ENCODE peak calls at places on chromosomes 6 and 20, in eight cellular contexts. One of them, this sample, is unnamed.

GRCh38 chr6:139654888-139655782 is 280.7 kb upstream of the CITED2 start:
- DNase-seq in fibroblast of lung: no peak
- DNase-seq in CD4-positive, alpha-beta memory T cell: no peak
- DNase-seq in non-pigmented ciliary epithelial cell: no peak
- DNase-seq in coronary artery: no peak
- DNase-seq in kidney: no peak
- DNase-seq in Calu3: no peak
- DNase-seq in cardiac fibroblast: no peak
- DNase-seq in this sample: no peak

GRCh38 chr20:62774762-62775161 is 21.5 kb upstream of the MRGBP start:
- DNase-seq in fibroblast of lung: no peak
- DNase-seq in CD4-positive, alpha-beta memory T cell: no peak
- DNase-seq in non-pigmented ciliary epithelial cell: no peak
- DNase-seq in coronary artery: no peak
- DNase-seq in kidney: no peak
- DNase-seq in Calu3: no peak
- DNase-seq in cardiac fibroblast: no peak
- DNase-seq in this sample: no peak

GRCh38 chr6:115474443-115475041 is 586.1 kb downstream of the FRK start:
- DNase-seq in fibroblast of lung: no peak
- DNase-seq in CD4-positive, alpha-beta memory T cell: no peak
- DNase-seq in non-pigmented ciliary epithelial cell: no peak
- DNase-seq in coronary artery: no peak
- DNase-seq in kidney: no peak
- DNase-seq in Calu3: no peak
- DNase-seq in cardiac fibroblast: no peak
- DNase-seq in this sample: no peak

GRCh38 chr6:111592726-111593515 is 12.8 kb downstream of the TRAF3IP2 start:
- DNase-seq in fibroblast of lung: no peak
- DNase-seq in CD4-positive, alpha-beta memory T cell: no peak
- DNase-seq in non-pigmented ciliary epithelial cell: no peak
- DNase-seq in coronary artery: no peak
- DNase-seq in kidney: no peak
- DNase-seq in Calu3: no peak
- DNase-seq in cardiac fibroblast: no peak
- DNase-seq in this sample: no peak

GRCh38 chr6:101417899-101418298 is 24.4 kb downstream of the GRIK2 start:
- DNase-seq in fibroblast of lung: no peak
- DNase-seq in CD4-positive, alpha-beta memory T cell: no peak
- DNase-seq in non-pigmented ciliary epithelial cell: no peak
- DNase-seq in coronary artery: no peak
- DNase-seq in kidney: no peak
- DNase-seq in Calu3: no peak
- DNase-seq in cardiac fibroblast: no peak
- DNase-seq in this sample: no peak

GRCh38 chr6:159062564-159062945 is 17.8 kb upstream of the TAGAP start:
- DNase-seq in fibroblast of lung: no peak
- DNase-seq in CD4-positive, alpha-beta memory T cell: peak; percentile 87
- DNase-seq in non-pigmented ciliary epithelial cell: no peak
- DNase-seq in coronary artery: no peak
- DNase-seq in kidney: no peak
- DNase-seq in Calu3: no peak
- DNase-seq in cardiac fibroblast: no peak
- DNase-seq in this sample: peak; percentile 51

GRCh38 chr6:37021356-37022129 is 16.1 kb downstream of the FGD2 start:
- DNase-seq in fibroblast of lung: peak; percentile 62
- DNase-seq in CD4-positive, alpha-beta memory T cell: peak; percentile 83
- DNase-seq in non-pigmented ciliary epithelial cell: peak; percentile 15
- DNase-seq in coronary artery: no peak
- DNase-seq in kidney: no peak
- DNase-seq in Calu3: peak; percentile 82
- DNase-seq in cardiac fibroblast: peak; percentile 64
- DNase-seq in this sample: peak; percentile 51

GRCh38 chr6:169171010-169171409 is 82.6 kb downstream of the THBS2 start:
- DNase-seq in fibroblast of lung: no peak
- DNase-seq in CD4-positive, alpha-beta memory T cell: no peak
- DNase-seq in non-pigmented ciliary epithelial cell: no peak
- DNase-seq in coronary artery: peak; percentile 68
- DNase-seq in kidney: no peak
- DNase-seq in Calu3: no peak
- DNase-seq in cardiac fibroblast: no peak
- DNase-seq in this sample: no peak

GRCh38 chr20:11170025-11170424 is 496.2 kb upstream of the JAG1 start:
- DNase-seq in fibroblast of lung: no peak
- DNase-seq in CD4-positive, alpha-beta memory T cell: no peak
- DNase-seq in non-pigmented ciliary epithelial cell: no peak
- DNase-seq in coronary artery: no peak
- DNase-seq in kidney: no peak
- DNase-seq in Calu3: no peak
- DNase-seq in cardiac fibroblast: peak; percentile 58
- DNase-seq in this sample: no peak

GRCh38 chr6:126127662-126128061 is 141.3 kb downstream of the TRMT11 start:
- DNase-seq in fibroblast of lung: peak; percentile 28
- DNase-seq in CD4-positive, alpha-beta memory T cell: no peak
- DNase-seq in non-pigmented ciliary epithelial cell: no peak
- DNase-seq in coronary artery: no peak
- DNase-seq in kidney: no peak
- DNase-seq in Calu3: no peak
- DNase-seq in cardiac fibroblast: no peak
- DNase-seq in this sample: no peak

GRCh38 chr6:18507018-18507415 is 119.9 kb downstream of the RNF144B start:
- DNase-seq in fibroblast of lung: no peak
- DNase-seq in CD4-positive, alpha-beta memory T cell: no peak
- DNase-seq in non-pigmented ciliary epithelial cell: no peak
- DNase-seq in coronary artery: no peak
- DNase-seq in kidney: no peak
- DNase-seq in Calu3: no peak
- DNase-seq in cardiac fibroblast: no peak
- DNase-seq in this sample: no peak

GRCh38 chr6:36930483-36930882 is 24.1 kb upstream of the PI16 start:
- DNase-seq in fibroblast of lung: no peak
- DNase-seq in CD4-positive, alpha-beta memory T cell: no peak
- DNase-seq in non-pigmented ciliary epithelial cell: no peak
- DNase-seq in coronary artery: no peak
- DNase-seq in kidney: no peak
- DNase-seq in Calu3: no peak
- DNase-seq in cardiac fibroblast: no peak
- DNase-seq in this sample: no peak

GRCh38 chr6:45614488-45615285 is 237.0 kb upstream of the SUPT3H start:
- DNase-seq in fibroblast of lung: no peak
- DNase-seq in CD4-positive, alpha-beta memory T cell: no peak
- DNase-seq in non-pigmented ciliary epithelial cell: no peak
- DNase-seq in coronary artery: no peak
- DNase-seq in kidney: no peak
- DNase-seq in Calu3: no peak
- DNase-seq in cardiac fibroblast: peak; percentile 58
- DNase-seq in this sample: no peak

GRCh38 chr20:49385471-49385870 is 97.0 kb downstream of the KCNB1 start:
- DNase-seq in fibroblast of lung: peak; percentile 32
- DNase-seq in CD4-positive, alpha-beta memory T cell: no peak
- DNase-seq in non-pigmented ciliary epithelial cell: no peak
- DNase-seq in coronary artery: no peak
- DNase-seq in kidney: no peak
- DNase-seq in Calu3: peak; percentile 53
- DNase-seq in cardiac fibroblast: peak; percentile 58
- DNase-seq in this sample: no peak

GRCh38 chr6:3085074-3085473 is 16.8 kb downstream of the RIPK1 start:
- DNase-seq in fibroblast of lung: no peak
- DNase-seq in CD4-positive, alpha-beta memory T cell: no peak
- DNase-seq in non-pigmented ciliary epithelial cell: no peak
- DNase-seq in coronary artery: no peak
- DNase-seq in kidney: no peak
- DNase-seq in Calu3: no peak
- DNase-seq in cardiac fibroblast: peak; percentile 29
- DNase-seq in this sample: no peak

GRCh38 chr6:85920782-85921181 is 278.1 kb upstream of the SYNCRIP start:
- DNase-seq in fibroblast of lung: no peak
- DNase-seq in CD4-positive, alpha-beta memory T cell: no peak
- DNase-seq in non-pigmented ciliary epithelial cell: no peak
- DNase-seq in coronary artery: no peak
- DNase-seq in kidney: no peak
- DNase-seq in Calu3: no peak
- DNase-seq in cardiac fibroblast: no peak
- DNase-seq in this sample: no peak

GRCh38 chr6:83371428-83371827 is 59.4 kb downstream of the ME1 start:
- DNase-seq in fibroblast of lung: peak; percentile 83
- DNase-seq in CD4-positive, alpha-beta memory T cell: no peak
- DNase-seq in non-pigmented ciliary epithelial cell: peak; percentile 61
- DNase-seq in coronary artery: no peak
- DNase-seq in kidney: no peak
- DNase-seq in Calu3: no peak
- DNase-seq in cardiac fibroblast: peak; percentile 65
- DNase-seq in this sample: no peak

GRCh38 chr6:163415620-163416379 is 1.3 kb downstream of the QKI start:
- DNase-seq in fibroblast of lung: peak; percentile 66
- DNase-seq in CD4-positive, alpha-beta memory T cell: peak; percentile 47
- DNase-seq in non-pigmented ciliary epithelial cell: no peak
- DNase-seq in coronary artery: no peak
- DNase-seq in kidney: peak; percentile 82
- DNase-seq in Calu3: no peak
- DNase-seq in cardiac fibroblast: peak; percentile 72
- DNase-seq in this sample: no peak

GRCh38 chr6:155152211-155153076 is 111.4 kb upstream of the CLDN20 start:
- DNase-seq in fibroblast of lung: no peak
- DNase-seq in CD4-positive, alpha-beta memory T cell: no peak
- DNase-seq in non-pigmented ciliary epithelial cell: no peak
- DNase-seq in coronary artery: no peak
- DNase-seq in kidney: no peak
- DNase-seq in Calu3: no peak
- DNase-seq in cardiac fibroblast: no peak
- DNase-seq in this sample: no peak

GRCh38 chr6:42230320-42231034 is 12.8 kb upstream of the MRPS10 start:
- DNase-seq in fibroblast of lung: peak; percentile 47
- DNase-seq in CD4-positive, alpha-beta memory T cell: no peak
- DNase-seq in non-pigmented ciliary epithelial cell: no peak
- DNase-seq in coronary artery: no peak
- DNase-seq in kidney: no peak
- DNase-seq in Calu3: peak; percentile 33
- DNase-seq in cardiac fibroblast: peak; percentile 30
- DNase-seq in this sample: no peak

GRCh38 chr6:57190140-57190539 is 18.0 kb downstream of the BAG2 start:
- DNase-seq in fibroblast of lung: peak; percentile 81
- DNase-seq in CD4-positive, alpha-beta memory T cell: no peak
- DNase-seq in non-pigmented ciliary epithelial cell: no peak
- DNase-seq in coronary artery: no peak
- DNase-seq in kidney: no peak
- DNase-seq in Calu3: no peak
- DNase-seq in cardiac fibroblast: peak; percentile 74
- DNase-seq in this sample: no peak

GRCh38 chr6:161948462-161948861 is 674.6 kb upstream of the AGPAT4 start:
- DNase-seq in fibroblast of lung: no peak
- DNase-seq in CD4-positive, alpha-beta memory T cell: no peak
- DNase-seq in non-pigmented ciliary epithelial cell: no peak
- DNase-seq in coronary artery: no peak
- DNase-seq in kidney: no peak
- DNase-seq in Calu3: no peak
- DNase-seq in cardiac fibroblast: no peak
- DNase-seq in this sample: no peak

GRCh38 chr20:64001607-64002011 is 20.7 kb downstream of the PRPF6 start:
- DNase-seq in fibroblast of lung: no peak
- DNase-seq in CD4-positive, alpha-beta memory T cell: no peak
- DNase-seq in non-pigmented ciliary epithelial cell: no peak
- DNase-seq in coronary artery: no peak
- DNase-seq in kidney: no peak
- DNase-seq in Calu3: no peak
- DNase-seq in cardiac fibroblast: no peak
- DNase-seq in this sample: no peak

GRCh38 chr6:139588076-139588639 is 213.7 kb upstream of the CITED2 start:
- DNase-seq in fibroblast of lung: peak; percentile 68
- DNase-seq in CD4-positive, alpha-beta memory T cell: no peak
- DNase-seq in non-pigmented ciliary epithelial cell: no peak
- DNase-seq in coronary artery: no peak
- DNase-seq in kidney: no peak
- DNase-seq in Calu3: peak; percentile 66
- DNase-seq in cardiac fibroblast: no peak
- DNase-seq in this sample: no peak

GRCh38 chr6:46199387-46199786 is 28.6 kb upstream of the ENPP5 start:
- DNase-seq in fibroblast of lung: peak; percentile 36
- DNase-seq in CD4-positive, alpha-beta memory T cell: no peak
- DNase-seq in non-pigmented ciliary epithelial cell: no peak
- DNase-seq in coronary artery: no peak
- DNase-seq in kidney: no peak
- DNase-seq in Calu3: no peak
- DNase-seq in cardiac fibroblast: peak; percentile 70
- DNase-seq in this sample: no peak

GRCh38 chr20:47043076-47043475 is 148.4 kb downstream of the EYA2 start:
- DNase-seq in fibroblast of lung: peak; percentile 50
- DNase-seq in CD4-positive, alpha-beta memory T cell: no peak
- DNase-seq in non-pigmented ciliary epithelial cell: no peak
- DNase-seq in coronary artery: no peak
- DNase-seq in kidney: no peak
- DNase-seq in Calu3: no peak
- DNase-seq in cardiac fibroblast: peak; percentile 5
- DNase-seq in this sample: no peak

GRCh38 chr20:48584391-48585249 is 243.2 kb downstream of the PREX1 start:
- DNase-seq in fibroblast of lung: no peak
- DNase-seq in CD4-positive, alpha-beta memory T cell: no peak
- DNase-seq in non-pigmented ciliary epithelial cell: no peak
- DNase-seq in coronary artery: no peak
- DNase-seq in kidney: no peak
- DNase-seq in Calu3: no peak
- DNase-seq in cardiac fibroblast: no peak
- DNase-seq in this sample: no peak

This sample was measured in CD4-positive, alpha-beta T cell.